ENCODE peak calls at places on chromosome 13, in six cellular contexts. One of them, this sample, is unnamed.

GRCh38 chr13:24203726-24204295 is 43.3 kb downstream of the SPATA13 start:
- DNase-seq in iPS-NIHi11: no peak
- DNase-seq in body of pancreas: no peak
- DNase-seq in T-helper 17 cell: no peak
- DNase-seq in amniotic stem cell: no peak
- DNase-seq in A673: peak; percentile 47
- DNase-seq in this sample: peak; percentile 17

GRCh38 chr13:75480691-75481175 is 1.2 kb downstream of the TBC1D4 start:
- DNase-seq in iPS-NIHi11: peak; percentile 58
- DNase-seq in body of pancreas: peak; percentile 84
- DNase-seq in T-helper 17 cell: no peak
- DNase-seq in amniotic stem cell: no peak
- DNase-seq in A673: peak; percentile 45
- DNase-seq in this sample: peak; percentile 78

GRCh38 chr13:99103536-99103935 is 97.1 kb upstream of the UBAC2 start:
- DNase-seq in iPS-NIHi11: peak; percentile 59
- DNase-seq in body of pancreas: no peak
- DNase-seq in T-helper 17 cell: no peak
- DNase-seq in amniotic stem cell: no peak
- DNase-seq in A673: peak; percentile 41
- DNase-seq in this sample: peak; percentile 98

GRCh38 chr13:31867709-31868108 is 128.4 kb downstream of the RXFP2 start:
- DNase-seq in iPS-NIHi11: no peak
- DNase-seq in body of pancreas: no peak
- DNase-seq in T-helper 17 cell: no peak
- DNase-seq in amniotic stem cell: no peak
- DNase-seq in A673: no peak
- DNase-seq in this sample: no peak

GRCh38 chr13:97282705-97283104 is 60.6 kb downstream of the MBNL2 start:
- DNase-seq in iPS-NIHi11: no peak
- DNase-seq in body of pancreas: no peak
- DNase-seq in T-helper 17 cell: no peak
- DNase-seq in amniotic stem cell: no peak
- DNase-seq in A673: no peak
- DNase-seq in this sample: no peak

GRCh38 chr13:72246396-72246795 is 379.4 kb upstream of the DACH1 start:
- DNase-seq in iPS-NIHi11: no peak
- DNase-seq in body of pancreas: no peak
- DNase-seq in T-helper 17 cell: no peak
- DNase-seq in amniotic stem cell: no peak
- DNase-seq in A673: no peak
- DNase-seq in this sample: no peak

GRCh38 chr13:100484708-100485107 is 103.9 kb downstream of the GGACT start:
- DNase-seq in iPS-NIHi11: no peak
- DNase-seq in body of pancreas: no peak
- DNase-seq in T-helper 17 cell: no peak
- DNase-seq in amniotic stem cell: no peak
- DNase-seq in A673: no peak
- DNase-seq in this sample: peak; percentile 64

GRCh38 chr13:51000576-51001260 is 91.1 kb downstream of the RNASEH2B start:
- DNase-seq in iPS-NIHi11: no peak
- DNase-seq in body of pancreas: no peak
- DNase-seq in T-helper 17 cell: no peak
- DNase-seq in amniotic stem cell: no peak
- DNase-seq in A673: peak; percentile 12
- DNase-seq in this sample: peak; percentile 97

GRCh38 chr13:101417043-101417406 is 717 bp upstream of the NALCN start:
- DNase-seq in iPS-NIHi11: no peak
- DNase-seq in body of pancreas: no peak
- DNase-seq in T-helper 17 cell: no peak
- DNase-seq in amniotic stem cell: peak; percentile 7
- DNase-seq in A673: peak; percentile 48
- DNase-seq in this sample: peak; percentile 89

GRCh38 chr13:37290691-37291090 is 185.2 kb upstream of the CSNK1A1L start:
- DNase-seq in iPS-NIHi11: no peak
- DNase-seq in body of pancreas: no peak
- DNase-seq in T-helper 17 cell: no peak
- DNase-seq in amniotic stem cell: no peak
- DNase-seq in A673: no peak
- DNase-seq in this sample: no peak

GRCh38 chr13:51212808-51213728 is 9.1 kb upstream of the FAM124A start:
- DNase-seq in iPS-NIHi11: no peak
- DNase-seq in body of pancreas: no peak
- DNase-seq in T-helper 17 cell: no peak
- DNase-seq in amniotic stem cell: no peak
- DNase-seq in A673: no peak
- DNase-seq in this sample: no peak

GRCh38 chr13:24271611-24272451 is 37.5 kb upstream of the C1QTNF9 start:
- DNase-seq in iPS-NIHi11: no peak
- DNase-seq in body of pancreas: peak; percentile 91
- DNase-seq in T-helper 17 cell: peak; percentile 46
- DNase-seq in amniotic stem cell: no peak
- DNase-seq in A673: peak; percentile 78
- DNase-seq in this sample: no peak

GRCh38 chr13:28220166-28220565 is 81.8 kb downstream of the PAN3 start:
- DNase-seq in iPS-NIHi11: no peak
- DNase-seq in body of pancreas: no peak
- DNase-seq in T-helper 17 cell: no peak
- DNase-seq in amniotic stem cell: no peak
- DNase-seq in A673: peak; percentile 21
- DNase-seq in this sample: no peak

GRCh38 chr13:27006519-27007161 is 165.0 kb downstream of the USP12 start:
- DNase-seq in iPS-NIHi11: peak; percentile 54
- DNase-seq in body of pancreas: peak; percentile 57
- DNase-seq in T-helper 17 cell: no peak
- DNase-seq in amniotic stem cell: no peak
- DNase-seq in A673: peak; percentile 32
- DNase-seq in this sample: peak; percentile 88

GRCh38 chr13:66225071-66225470 is 1005.1 kb downstream of the PCDH9 start:
- DNase-seq in iPS-NIHi11: no peak
- DNase-seq in body of pancreas: no peak
- DNase-seq in T-helper 17 cell: no peak
- DNase-seq in amniotic stem cell: no peak
- DNase-seq in A673: no peak
- DNase-seq in this sample: peak; percentile 73

GRCh38 chr13:57352114-57352513 is 185.1 kb downstream of the PRR20E start:
- DNase-seq in iPS-NIHi11: no peak
- DNase-seq in body of pancreas: no peak
- DNase-seq in T-helper 17 cell: no peak
- DNase-seq in amniotic stem cell: no peak
- DNase-seq in A673: no peak
- DNase-seq in this sample: peak; percentile 92

GRCh38 chr13:99733346-99733745 is 232.1 kb downstream of the TM9SF2 start:
- DNase-seq in iPS-NIHi11: no peak
- DNase-seq in body of pancreas: no peak
- DNase-seq in T-helper 17 cell: no peak
- DNase-seq in amniotic stem cell: no peak
- DNase-seq in A673: peak; percentile 81
- DNase-seq in this sample: peak; percentile 40

GRCh38 chr13:33519561-33520479 is 234.3 kb upstream of the STARD13 start:
- DNase-seq in iPS-NIHi11: no peak
- DNase-seq in body of pancreas: no peak
- DNase-seq in T-helper 17 cell: no peak
- DNase-seq in amniotic stem cell: peak; percentile 74
- DNase-seq in A673: no peak
- DNase-seq in this sample: peak; percentile 46

GRCh38 chr13:70088926-70089325 is 18.7 kb upstream of the ATXN8OS start:
- DNase-seq in iPS-NIHi11: peak; percentile 19
- DNase-seq in body of pancreas: no peak
- DNase-seq in T-helper 17 cell: no peak
- DNase-seq in amniotic stem cell: no peak
- DNase-seq in A673: no peak
- DNase-seq in this sample: no peak

GRCh38 chr13:100506600-100507422 is 81.8 kb downstream of the GGACT start:
- DNase-seq in iPS-NIHi11: no peak
- DNase-seq in body of pancreas: no peak
- DNase-seq in T-helper 17 cell: no peak
- DNase-seq in amniotic stem cell: no peak
- DNase-seq in A673: no peak
- DNase-seq in this sample: peak; percentile 99

GRCh38 chr13:28463481-28463880 is 31.4 kb downstream of the FLT1 start:
- DNase-seq in iPS-NIHi11: no peak
- DNase-seq in body of pancreas: no peak
- DNase-seq in T-helper 17 cell: no peak
- DNase-seq in amniotic stem cell: no peak
- DNase-seq in A673: no peak
- DNase-seq in this sample: no peak

GRCh38 chr13:94006271-94006670 is 473.2 kb downstream of the DCT start:
- DNase-seq in iPS-NIHi11: no peak
- DNase-seq in body of pancreas: no peak
- DNase-seq in T-helper 17 cell: no peak
- DNase-seq in amniotic stem cell: no peak
- DNase-seq in A673: no peak
- DNase-seq in this sample: no peak

This sample was measured in NCI-H69.